ENCODE peak calls at places on chromosome X, in nine cellular contexts. U is Panc1, A is PC-9, O is adrenal gland, D is endothelial cell of umbilical vein, T is HepG2, G is fibroblast of lung, K is heart right ventricle, L is lung. C is an unnamed sample. For H3K27me3 and H3K36me3, the result is how much of the 10 kb centered on the place peaks cover.

GRCh38 chrX:27251369-27251768 is 211.8 kb downstream of the PPP4R3C start:
- DNase-seq in U (no peak), A (no peak), O (no peak), D (no peak), T (no peak), G (no peak), K (no peak), L (no peak), C (no peak)

GRCh38 chrX:13001097-13001496 is 26.2 kb downstream of the TMSB4X start:
- DNase-seq in U (no peak), A (no peak), O (no peak), D (no peak), T (no peak), G (no peak), K (no peak), L (no peak), C (no peak)

GRCh38 chrX:129523076-129524055 is at the start of gene SMARCA1:
- DNase-seq in U (no peak), A (peak), O (peak), D (peak), T (peak), G (peak), K (peak), L (peak), C (no peak)

GRCh38 chrX:68940601-68941000 is 111.8 kb downstream of the EFNB1 start:
- DNase-seq in U (no peak), A (no peak), O (no peak), D (no peak), T (no peak), G (no peak), K (no peak), L (no peak), C (no peak)

GRCh38 chrX:49901068-49901467 is 21.3 kb upstream of the CLCN5 start:
- DNase-seq in U (no peak), A (no peak), O (no peak), D (no peak), T (no peak), G (no peak), K (no peak), L (no peak), C (no peak)

GRCh38 chrX:46326161-46326560 is 219.1 kb downstream of the ZNF674 start:
- DNase-seq in U (no peak), A (no peak), O (no peak), D (peak), T (no peak), G (peak), K (no peak), L (no peak), C (no peak)

GRCh38 chrX:38036471-38036870 is 30.1 kb downstream of the SYTL5 start:
- DNase-seq in U (no peak), A (no peak), O (no peak), D (no peak), T (no peak), G (no peak), K (no peak), L (no peak), C (no peak)

GRCh38 chrX:80879143-80879542 is 69.5 kb upstream of the BRWD3 start:
- DNase-seq in U (no peak), A (peak), O (peak), D (no peak), T (no peak), G (no peak), K (no peak), L (no peak), C (no peak)

GRCh38 chrX:139831689-139832456 is 101.0 kb downstream of the ATP11C start:
- DNase-seq in U (no peak), A (no peak), O (no peak), D (peak), T (no peak), G (peak), K (no peak), L (no peak), C (no peak)

GRCh38 chrX:134622813-134623185 is 35.5 kb downstream of the PLAC1 start:
- DNase-seq in U (no peak), A (no peak), O (no peak), D (no peak), T (no peak), G (no peak), K (no peak), L (no peak), C (no peak)

GRCh38 chrX:65900850-65901844 is 138.7 kb downstream of the VSIG4 start:
- DNase-seq in U (no peak), A (no peak), O (no peak), D (no peak), T (no peak), G (no peak), K (no peak), L (no peak), C (no peak)

GRCh38 chrX:140815868-140816267 is 106.3 kb downstream of the LINC00632 start:
- DNase-seq in U (no peak), A (peak), O (no peak), D (no peak), T (no peak), G (peak), K (no peak), L (no peak), C (no peak)

GRCh38 chrX:37712458-37712857 is 26.9 kb downstream of the XK start:
- DNase-seq in U (no peak), A (no peak), O (no peak), D (no peak), T (no peak), G (peak), K (no peak), L (no peak), C (no peak)

GRCh38 chrX:116417214-116417613 is 19.2 kb upstream of the SLC6A14 start:
- DNase-seq in U (no peak), A (no peak), O (no peak), D (no peak), T (no peak), G (no peak), K (no peak), L (no peak), C (no peak)

GRCh38 chrX:102765217-102765616 is 44.7 kb downstream of the GPRASP3 start:
- DNase-seq in U (no peak), A (no peak), O (peak), D (peak), T (no peak), G (peak), K (no peak), L (no peak), C (no peak)

GRCh38 chrX:121151293-121151692 is 103.9 kb downstream of the GLUD2 start:
- DNase-seq in U (no peak), A (no peak), O (no peak), D (no peak), T (no peak), G (no peak), K (no peak), L (no peak), C (no peak)

GRCh38 chrX:45669715-45670360 is 469.2 kb upstream of the DIPK2B start:
- DNase-seq in U (no peak), A (no peak), O (no peak), D (no peak), T (no peak), G (peak), K (no peak), L (no peak), C (no peak)

GRCh38 chrX:97310373-97310772 is 426.7 kb downstream of the RPA4 start:
- DNase-seq in U (no peak), A (peak), O (no peak), D (no peak), T (no peak), G (no peak), K (no peak), L (no peak), C (no peak)

GRCh38 chrX:103607385-103608304 is at the start of gene TCEAL3:
- DNase-seq in U (no peak), A (peak), O (peak), D (peak), T (no peak), G (peak), K (peak), L (peak), C (no peak)

GRCh38 chrX:135531813-135532212 is 11.4 kb downstream of the INTS6L start:
- DNase-seq in U (no peak), A (no peak), O (no peak), D (no peak), T (no peak), G (no peak), K (no peak), L (no peak), C (no peak)

GRCh38 chrX:17738002-17738713 is 865 bp downstream of the SCML1 start:
- DNase-seq in U (no peak), A (peak), O (peak), D (peak), T (peak), G (peak), K (peak), L (peak), C (no peak)

GRCh38 chrX:72169008-72169728 is 12.4 kb upstream of the PIN4 start:
- DNase-seq in U (no peak), A (no peak), O (peak), D (peak), T (no peak), G (peak), K (no peak), L (no peak), C (no peak)

GRCh38 chrX:87489071-87489470 is 28.5 kb upstream of the KLHL4 start:
- DNase-seq in U (no peak), A (no peak), O (no peak), D (peak), T (no peak), G (peak), K (no peak), L (no peak), C (no peak)

GRCh38 chrX:71177327-71177726 is 32.7 kb downstream of the NLGN3 start:
- DNase-seq in U (no peak), A (no peak), O (peak), D (no peak), T (peak), G (no peak), K (no peak), L (no peak), C (no peak)

GRCh38 chrX:54029543-54030143 is 14.6 kb downstream of the PHF8 start:
- DNase-seq in U (no peak), A (no peak), O (no peak), D (no peak), T (no peak), G (no peak), K (no peak), L (peak), C (no peak)

GRCh38 chrX:55801811-55802210 is 84.3 kb downstream of the RRAGB start:
- DNase-seq in U (no peak), A (no peak), O (no peak), D (no peak), T (no peak), G (no peak), K (no peak), L (no peak), C (no peak)

GRCh38 chrX:10512258-10512657 is 108.1 kb downstream of the MID1 start:
- DNase-seq in U (no peak), A (no peak), O (no peak), D (peak), T (no peak), G (peak), K (no peak), L (no peak), C (no peak)

GRCh38 chrX:87392369-87392768 is 125.2 kb upstream of the KLHL4 start:
- DNase-seq in U (no peak), A (no peak), O (no peak), D (peak), T (no peak), G (no peak), K (no peak), L (no peak), C (no peak)

GRCh38 chrX:13304052-13304451 is 15.8 kb downstream of the ATXN3L start:
- DNase-seq in U (no peak), A (no peak), O (no peak), D (no peak), T (no peak), G (no peak), K (no peak), L (no peak), C (no peak)

GRCh38 chrX:16665089-16665488 is 15.1 kb downstream of the S100G start:
- DNase-seq in U (no peak), A (no peak), O (no peak), D (peak), T (no peak), G (peak), K (no peak), L (no peak), C (no peak)

GRCh38 chrX:141405486-141405877 is 163.2 kb upstream of the SPANXC start:
- DNase-seq in U (no peak), A (no peak), O (no peak), D (peak), T (no peak), G (no peak), K (no peak), L (no peak), C (no peak)

GRCh38 chrX:129655547-129656248 is 942 bp upstream of the APLN start:
- DNase-seq in U (no peak), A (no peak), O (no peak), D (peak), T (no peak), G (no peak), K (no peak), L (no peak), C (no peak)

GRCh38 chrX:109839694-109840358 is 106.8 kb upstream of the ACSL4 start:
- DNase-seq in U (no peak), A (no peak), O (no peak), D (no peak), T (no peak), G (no peak), K (no peak), L (no peak), C (no peak)

GRCh38 chrX:135185795-135186443 is 14.7 kb upstream of the CT55 start:
- DNase-seq in U (peak), A (peak), O (peak), D (peak), T (peak), G (peak), K (no peak), L (peak), C (no peak)

GRCh38 chrX:35919536-35920309 is at the start of gene CFAP47:
- DNase-seq in U (no peak), A (peak), O (no peak), D (no peak), T (no peak), G (peak), K (no peak), L (peak), C (no peak)

GRCh38 chrX:116694046-116694445 is 231.3 kb upstream of the CT83 start:
- DNase-seq in U (no peak), A (no peak), O (no peak), D (no peak), T (no peak), G (no peak), K (no peak), L (no peak), C (no peak)

GRCh38 chrX:145821291-145821897 is 3.8 kb downstream of the SLITRK2 start:
- DNase-seq in U (no peak), A (no peak), O (no peak), D (no peak), T (no peak), G (peak), K (no peak), L (no peak), C (no peak)

GRCh38 chrX:41441934-41442823 is 5.0 kb upstream of the NYX start:
- DNase-seq in U (peak), A (peak), O (peak), D (peak), T (peak), G (peak), K (peak), L (peak), C (peak)
- H3K27ac ChIP-seq in U (peak), A (peak), O (peak), D (no peak), T (peak), G (peak), K (peak), L (peak), C (peak)

GRCh38 chrX:123153846-123154335 is 30.2 kb upstream of the GRIA3 start:
- DNase-seq in U (no peak), A (no peak), O (no peak), D (no peak), T (no peak), G (no peak), K (no peak), L (no peak), C (no peak)

GRCh38 chrX:123157586-123157985 is 26.5 kb upstream of the GRIA3 start:
- DNase-seq in U (no peak), A (no peak), O (no peak), D (no peak), T (no peak), G (no peak), K (no peak), L (no peak), C (no peak)

GRCh38 chrX:123155327-123155726 is 28.8 kb upstream of the GRIA3 start:
- DNase-seq in U (no peak), A (no peak), O (no peak), D (no peak), T (no peak), G (no peak), K (no peak), L (no peak), C (no peak)

GRCh38 chrX:123159403-123159802 is 24.7 kb upstream of the GRIA3 start:
- DNase-seq in U (no peak), A (no peak), O (no peak), D (no peak), T (no peak), G (no peak), K (no peak), L (no peak), C (no peak)
- H3K27me3 ChIP-seq in U (under half), A (under half), O (under half), D (under half), T (under half), G (under half), K (under half), L (under half), C (under half)

GRCh38 chrX:2318371-2318770 is 182.4 kb downstream of the DHRSX start:
- DNase-seq in U (no peak), A (no peak), O (no peak), D (no peak), T (no peak), G (no peak), K (no peak), L (no peak), C (no peak)

GRCh38 chrX:2320089-2320488 is 180.7 kb downstream of the DHRSX start:
- DNase-seq in U (no peak), A (no peak), O (no peak), D (no peak), T (no peak), G (no peak), K (no peak), L (no peak), C (no peak)

GRCh38 chrX:2320580-2321327 is 180.0 kb downstream of the DHRSX start:
- DNase-seq in U (no peak), A (no peak), O (peak), D (no peak), T (peak), G (peak), K (peak), L (peak), C (no peak)

GRCh38 chrX:2324116-2324515 is 176.7 kb downstream of the DHRSX start:
- DNase-seq in U (no peak), A (no peak), O (no peak), D (no peak), T (no peak), G (no peak), K (no peak), L (no peak), C (no peak)

DNA sequence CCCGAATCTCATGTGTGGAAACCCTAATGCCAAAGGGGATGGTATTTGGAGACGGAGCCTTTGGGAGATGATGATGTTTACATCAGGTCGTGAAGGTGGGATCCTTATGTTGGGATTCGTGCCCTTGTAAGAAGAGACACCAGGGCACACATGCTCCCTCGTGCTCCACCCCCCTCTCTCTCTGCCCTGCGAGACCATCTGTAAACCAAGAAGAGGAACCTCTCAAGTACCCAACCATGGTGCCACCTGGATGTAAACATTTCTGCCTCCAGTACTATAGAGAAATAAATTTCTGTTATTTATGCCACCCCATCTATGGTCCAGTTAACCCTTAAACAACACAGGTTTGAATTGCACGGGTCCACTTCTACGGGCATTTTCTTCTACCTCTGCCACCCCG is 179.4 kb downstream of the DHRSX start:
- DNase-seq in U (no peak), A (no peak), O (no peak), D (no peak), T (no peak), G (no peak), K (no peak), L (no peak), C (no peak)
- H3K36me3 ChIP-seq in U (under half), A (under half), O (under half), D (under half), T (under half), G (under half), K (under half), L (under half), C (under half)

DNA sequence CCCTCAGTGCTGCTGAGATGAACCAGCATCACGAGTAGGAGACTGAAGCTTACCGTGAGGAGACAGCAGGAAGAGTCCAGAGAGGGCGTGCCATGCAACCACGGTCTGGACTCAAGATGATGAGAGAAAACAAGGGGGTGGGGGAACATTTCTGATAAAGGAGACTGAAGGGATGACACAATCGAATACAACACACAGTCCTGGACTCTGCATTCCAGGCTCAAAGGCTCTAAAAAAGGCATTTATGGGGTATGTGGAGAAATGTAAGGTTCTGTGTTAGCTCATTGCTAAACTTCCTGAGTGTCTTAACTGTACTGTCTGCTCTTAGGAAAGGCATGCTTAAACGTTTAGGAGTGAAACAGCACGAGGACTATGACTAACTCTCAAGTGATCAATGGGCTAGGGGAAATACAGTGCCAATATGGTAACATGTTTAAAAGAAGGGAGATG is 20.6 kb upstream of the IRAK1 start:
- DNase-seq in U (no peak), A (no peak), O (no peak), D (peak), T (peak), G (peak), K (no peak), L (no peak), C (no peak)
- H3K27ac ChIP-seq in U (no peak), A (no peak), O (no peak), D (peak), T (peak), G (peak), K (no peak), L (peak), C (no peak)

GRCh38 chrX:24985120-24985519 is 30.6 kb downstream of the ARX start:
- DNase-seq in U (no peak), A (no peak), O (no peak), D (no peak), T (no peak), G (no peak), K (no peak), L (no peak), C (no peak)

GRCh38 chrX:24983931-24984330 is 31.8 kb downstream of the ARX start:
- DNase-seq in U (no peak), A (no peak), O (no peak), D (no peak), T (no peak), G (no peak), K (no peak), L (no peak), C (no peak)

GRCh38 chrX:24979081-24979480 is 36.7 kb downstream of the ARX start:
- DNase-seq in U (no peak), A (no peak), O (no peak), D (no peak), T (no peak), G (no peak), K (no peak), L (no peak), C (no peak)

GRCh38 chrX:24982306-24982965 is 33.3 kb downstream of the ARX start:
- DNase-seq in U (no peak), A (no peak), O (no peak), D (no peak), T (no peak), G (no peak), K (no peak), L (no peak), C (no peak)

DNA sequence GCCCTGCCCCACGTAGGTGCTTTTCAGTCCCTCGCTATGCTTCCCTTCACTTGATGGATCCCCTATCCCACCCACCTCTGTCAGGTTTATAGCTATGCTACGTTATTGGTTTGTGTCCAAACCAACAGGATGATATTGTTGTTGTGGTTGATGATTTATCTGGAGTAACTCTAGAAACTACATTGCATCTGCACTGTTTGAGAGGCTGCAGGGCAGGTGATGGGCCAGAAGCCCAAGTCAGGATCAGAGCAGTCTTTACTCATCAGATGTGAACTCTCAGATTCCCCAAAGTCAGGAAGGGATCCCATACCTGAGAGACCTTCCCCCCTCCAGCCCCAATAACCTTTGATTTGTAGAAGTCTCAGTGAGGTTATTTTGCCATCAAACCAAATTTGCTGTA is 34.7 kb downstream of the ARX start:
- DNase-seq in U (no peak), A (no peak), O (no peak), D (no peak), T (no peak), G (no peak), K (no peak), L (no peak), C (no peak)
- H3K27me3 ChIP-seq in U (under half), A (under half), O (under half), D (under half), T (under half), G (under half), K (under half), L (under half), C (under half)